ENCODE peak calls at places on chromosomes 5 and 9, in nine cellular contexts. Y is pancreas, S is AG04450, N is psoas muscle, D is cardiac muscle cell, V is dorsolateral prefrontal cortex, M is transverse colon, P is neuronal stem cell, I is mesendoderm. B is an unnamed sample.

GRCh38 chr5:177228751-177229150 is 74.8 kb downstream of the RAB24 start:
- DNase-seq in Y (no peak), D (no peak), P (no peak), M (no peak), I (no peak), V (no peak), N (no peak), S (no peak), B (no peak)

GRCh38 chr9:16901589-16901988 is 31.1 kb upstream of the BNC2 start:
- DNase-seq in I (no peak), N (no peak), D (peak), S (no peak), Y (no peak), P (no peak), V (no peak), M (no peak), B (no peak)

GRCh38 chr5:76601470-76601869 is 21.7 kb downstream of the F2RL2 start:
- DNase-seq in I (peak), D (peak), M (no peak), Y (no peak), P (peak), V (no peak), N (no peak), S (peak), B (peak)

GRCh38 chr5:159906957-159907356 is 9.3 kb upstream of the ADRA1B start:
- DNase-seq in Y (no peak), S (no peak), P (no peak), V (no peak), N (no peak), M (peak), I (no peak), D (no peak), B (no peak)

GRCh38 chr9:90047828-90048227 is 443.0 kb downstream of the GADD45G start:
- DNase-seq in M (no peak), I (no peak), P (no peak), V (no peak), D (no peak), N (no peak), Y (no peak), S (no peak), B (no peak)

GRCh38 chr9:129037767-129038098 is 1.3 kb downstream of the MIGA2 start:
- DNase-seq in I (no peak), S (no peak), P (no peak), D (peak), V (no peak), Y (no peak), N (no peak), M (no peak), B (peak)

GRCh38 chr5:91848453-91848852 is 465.3 kb upstream of the ARRDC3 start:
- DNase-seq in D (peak), S (peak), N (no peak), M (no peak), P (no peak), V (no peak), I (peak), Y (no peak), B (no peak)

GRCh38 chr5:168648576-168648975 is 69.4 kb upstream of the PANK3 start:
- DNase-seq in P (no peak), Y (no peak), V (no peak), M (no peak), D (no peak), N (no peak), S (no peak), I (no peak), B (no peak)

GRCh38 chr5:137995747-137996123 is 37.1 kb downstream of the FAM13B start:
- DNase-seq in S (no peak), N (no peak), M (no peak), V (no peak), D (peak), Y (no peak), P (no peak), I (no peak), B (no peak)

GRCh38 chr5:137997726-137998213 is 35.1 kb downstream of the FAM13B start:
- DNase-seq in P (no peak), D (no peak), I (no peak), V (no peak), S (no peak), M (no peak), Y (no peak), N (no peak), B (no peak)

GRCh38 chr5:137994556-137994955 is 38.3 kb downstream of the FAM13B start:
- DNase-seq in D (no peak), Y (no peak), V (no peak), N (no peak), P (no peak), M (no peak), S (no peak), I (no peak), B (no peak)

GRCh38 chr5:137995077-137995746 is 37.7 kb downstream of the FAM13B start:
- DNase-seq in V (no peak), S (no peak), I (no peak), M (no peak), D (peak), N (no peak), Y (no peak), P (no peak), B (no peak)

GRCh38 chr5:138000102-138000723 is 32.7 kb downstream of the FAM13B start:
- DNase-seq in S (no peak), P (no peak), N (no peak), Y (no peak), D (peak), I (peak), V (no peak), M (no peak), B (peak)
- H3K27ac ChIP-seq in S (no peak), P (no peak), N (peak), Y (no peak), D (no peak), I (no peak), V (no peak), M (peak), B (peak)

DNA sequence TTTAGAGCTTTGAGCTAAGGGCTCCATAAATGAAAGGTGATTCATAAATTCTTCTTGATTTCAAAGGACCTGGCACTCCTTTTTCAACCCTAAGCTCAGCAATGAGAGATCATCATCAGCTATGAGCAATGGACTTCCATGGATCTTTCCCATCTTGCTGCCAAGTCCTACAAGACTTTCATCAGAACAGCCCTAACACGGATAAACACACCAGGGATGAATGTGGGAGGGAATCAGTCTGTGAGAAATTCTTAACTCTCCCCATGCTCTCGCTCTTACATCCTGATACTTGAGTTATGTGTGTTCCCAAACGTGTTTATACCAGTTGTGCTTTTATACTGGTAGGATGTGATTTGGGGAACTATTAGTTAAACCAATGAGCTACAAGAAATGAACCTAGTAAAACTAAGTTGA is 5.4 kb upstream of the RPL26L1 start:
- DNase-seq in Y (no peak), I (no peak), S (peak), M (no peak), D (peak), V (no peak), P (no peak), N (no peak), B (no peak)
- H3K27ac ChIP-seq in Y (no peak), I (no peak), S (peak), M (no peak), D (no peak), V (no peak), P (no peak), N (peak), B (no peak)

GRCh38 chr9:115084157-115084556 is 33.8 kb downstream of the TNC start:
- DNase-seq in M (no peak), V (no peak), I (no peak), D (no peak), P (no peak), Y (no peak), S (no peak), N (no peak), B (no peak)

GRCh38 chr9:115086461-115086860 is 31.5 kb downstream of the TNC start:
- DNase-seq in N (no peak), V (no peak), D (no peak), S (no peak), Y (no peak), P (no peak), M (no peak), I (no peak), B (no peak)

GRCh38 chr9:115085773-115086377 is 32.1 kb downstream of the TNC start:
- DNase-seq in V (no peak), D (no peak), M (no peak), Y (no peak), S (no peak), P (no peak), N (no peak), I (no peak), B (no peak)

GRCh38 chr9:115086886-115087285 is 31.1 kb downstream of the TNC start:
- DNase-seq in P (no peak), V (no peak), D (no peak), S (no peak), I (no peak), Y (no peak), N (no peak), M (no peak), B (no peak)

GRCh38 chr9:115084709-115085108 is 33.2 kb downstream of the TNC start:
- DNase-seq in I (no peak), D (no peak), V (no peak), S (no peak), P (no peak), M (no peak), N (no peak), Y (no peak), B (no peak)
- H3K27ac ChIP-seq in I (no peak), D (no peak), V (no peak), S (no peak), P (no peak), M (peak), N (no peak), Y (no peak), B (no peak)

GRCh38 chr5:7851617-7852289 is 820 bp upstream of the CFAP90 start:
- DNase-seq in D (no peak), N (no peak), M (no peak), V (no peak), S (no peak), Y (peak), I (no peak), P (no peak), B (no peak)
- H3K27ac ChIP-seq in D (no peak), N (no peak), M (no peak), V (no peak), S (no peak), Y (peak), I (no peak), P (no peak), B (no peak)

GRCh38 chr9:137711678-137712105 is 92.9 kb downstream of the EHMT1 start:
- DNase-seq in M (no peak), N (no peak), I (no peak), S (no peak), D (no peak), V (no peak), Y (no peak), P (no peak), B (no peak)
- H3K27ac ChIP-seq in M (no peak), N (no peak), I (no peak), S (no peak), D (no peak), V (no peak), Y (no peak), P (no peak), B (no peak)

GRCh38 chr5:137034764-137035479 is 464.2 kb downstream of the SPOCK1 start:
- DNase-seq in I (no peak), M (no peak), N (no peak), D (no peak), S (no peak), P (no peak), V (no peak), Y (no peak), B (no peak)
- H3K27ac ChIP-seq in I (no peak), M (no peak), N (no peak), D (no peak), S (no peak), P (no peak), V (no peak), Y (no peak), B (no peak)

DNA sequence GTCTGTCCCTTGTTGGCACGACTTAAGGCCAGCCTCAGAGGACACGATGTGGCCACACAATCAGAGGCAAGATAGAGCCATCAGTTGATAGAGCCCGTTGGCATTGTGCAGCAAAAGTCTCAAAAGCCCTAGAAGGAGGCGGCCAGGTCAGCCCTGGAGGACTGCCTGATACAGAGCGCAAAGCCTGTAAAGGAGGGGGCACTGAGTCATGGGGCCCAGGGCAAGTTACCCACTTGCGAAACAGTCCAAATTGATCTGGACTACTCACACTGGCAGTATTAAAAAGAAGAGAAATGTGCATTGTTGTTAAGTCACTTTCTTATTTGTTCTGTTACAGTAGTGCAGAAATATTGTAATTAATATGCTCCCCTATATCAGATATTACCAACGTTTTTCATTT is 51.5 kb downstream of the KLF9 start:
- DNase-seq in I (no peak), V (no peak), Y (no peak), D (peak), P (no peak), M (no peak), N (no peak), S (no peak), B (peak)
- H3K27ac ChIP-seq in I (no peak), V (no peak), Y (no peak), D (no peak), P (no peak), M (no peak), N (no peak), S (no peak), B (no peak)

DNA sequence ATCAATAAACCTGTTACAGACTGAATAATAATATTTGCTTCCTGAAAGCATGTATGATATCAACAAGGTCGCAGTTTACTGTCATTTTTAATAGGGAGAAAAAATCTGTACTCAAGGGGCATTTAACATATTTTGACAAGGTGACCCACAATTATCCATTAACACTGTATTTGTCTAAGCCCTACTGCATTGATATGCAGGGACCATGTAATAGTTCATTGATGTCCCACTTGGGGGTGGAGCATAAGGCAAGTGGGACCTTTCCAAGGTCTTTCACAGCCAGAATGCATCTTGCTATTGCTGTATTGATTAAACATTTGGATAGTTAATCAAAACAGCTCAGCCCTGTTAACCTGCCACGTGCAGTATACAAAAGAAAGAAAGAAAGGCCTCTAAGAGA is 502.0 kb downstream of the NR2F1-AS1 start:
- DNase-seq in M (no peak), Y (peak), N (no peak), P (no peak), S (no peak), D (no peak), I (no peak), V (no peak), B (no peak)
- H3K27ac ChIP-seq in M (no peak), Y (no peak), N (peak), P (no peak), S (no peak), D (no peak), I (no peak), V (no peak), B (no peak)

DNA sequence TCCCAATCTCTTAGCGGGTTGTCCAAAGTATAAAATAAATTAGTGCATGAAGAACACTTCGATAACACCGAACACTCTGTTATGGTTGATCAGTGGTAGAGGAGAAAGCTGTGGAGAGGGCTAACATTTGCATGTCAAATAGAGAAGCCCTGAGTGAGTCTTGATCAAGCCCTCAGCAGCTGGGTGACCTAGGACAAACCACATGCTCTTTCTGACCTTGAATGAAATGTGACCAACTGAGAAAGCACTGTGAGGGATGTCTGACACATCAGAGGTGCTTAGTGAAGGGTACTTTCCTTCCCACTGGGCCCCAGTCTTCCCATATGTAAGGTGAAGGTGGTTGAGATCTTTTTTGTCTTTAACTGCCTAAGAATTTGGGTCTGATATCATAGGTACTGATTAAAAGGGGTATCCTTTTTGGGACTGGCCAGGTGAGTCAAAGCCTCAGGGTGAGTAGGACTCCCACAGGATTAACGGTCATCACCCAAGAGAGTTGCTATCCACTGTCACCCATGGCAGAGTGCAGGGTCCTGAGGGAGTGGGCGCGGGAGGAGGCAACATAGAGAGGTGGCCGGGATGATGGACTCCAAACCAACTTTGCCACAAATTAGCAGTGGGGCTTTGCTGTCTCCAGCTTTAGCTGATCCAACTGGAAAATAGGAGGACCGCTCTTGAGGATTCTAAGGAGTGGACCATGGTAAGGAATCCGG is 53.5 kb downstream of the KIF4B start:
- DNase-seq in I (no peak), Y (no peak), V (no peak), P (no peak), S (no peak), D (no peak), N (no peak), M (no peak), B (no peak)
- H3K27ac ChIP-seq in I (no peak), Y (no peak), V (no peak), P (no peak), S (no peak), D (no peak), N (no peak), M (no peak), B (no peak)

DNA sequence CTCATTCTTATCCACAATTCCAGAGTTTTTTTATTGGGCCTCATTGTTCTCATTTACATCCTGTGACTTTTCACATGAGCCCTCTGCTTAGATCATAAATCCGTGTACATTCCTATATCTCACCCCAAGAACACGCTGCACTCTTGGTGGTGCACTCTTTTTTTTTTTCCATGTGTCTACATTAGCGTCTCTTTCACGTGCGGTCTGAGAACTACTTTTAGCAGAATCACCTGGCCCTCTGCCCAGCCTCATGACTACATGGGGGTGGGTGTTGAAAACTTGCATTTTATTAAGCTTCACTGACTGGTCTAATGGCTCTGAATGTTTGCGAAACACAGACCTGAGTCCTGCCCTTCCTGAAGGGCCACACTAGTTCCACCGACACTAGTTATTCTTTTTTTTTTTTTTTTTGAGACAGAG is 18.6 kb downstream of the C9orf57 start:
- DNase-seq in M (no peak), S (peak), N (no peak), Y (peak), P (no peak), V (no peak), D (peak), I (no peak), B (no peak)
- H3K27ac ChIP-seq in M (no peak), S (no peak), N (no peak), Y (no peak), P (no peak), V (no peak), D (no peak), I (no peak), B (no peak)

B was measured in adrenal gland.